ENCODE peak calls at places on chromosomes 5 and 9, in five cellular contexts. P is endothelial cell of umbilical vein, O is right lobe of liver, R is HCT116, M is ovary. N is an unnamed sample.

GRCh38 chr5:146079695-146080361 is 25.5 kb downstream of the PLAC8L1 start:
- DNase-seq in P (no peak), O (no peak), R (peak; percentile 12), M (no peak), N (no peak)

GRCh38 chr9:77556396-77556795 is 91.7 kb downstream of the GNA14 start:
- DNase-seq in P (no peak), O (no peak), R (no peak), M (no peak), N (no peak)

GRCh38 chr5:41214199-41214598 is 867 bp upstream of the C6 start:
- DNase-seq in P (no peak), O (no peak), R (no peak), M (no peak), N (no peak)

GRCh38 chr5:15425802-15426201 is 74.2 kb upstream of the FBXL7 start:
- DNase-seq in P (no peak), O (no peak), R (no peak), M (no peak), N (no peak)

GRCh38 chr9:136323420-136323819 is 3.9 kb upstream of the GPSM1 start:
- DNase-seq in P (no peak), O (no peak), R (no peak), M (no peak), N (no peak)

GRCh38 chr9:22379272-22379671 is 67.4 kb upstream of the DMRTA1 start:
- DNase-seq in P (no peak), O (no peak), R (no peak), M (no peak), N (no peak)

GRCh38 chr5:127011961-127012644 is 18.3 kb downstream of the MARCHF3 start:
- DNase-seq in P (peak; percentile 43), O (no peak), R (no peak), M (no peak), N (no peak)

GRCh38 chr5:179906795-179907569 is 715 bp downstream of the TBC1D9B start:
- DNase-seq in P (peak; percentile 26), O (peak; percentile 43), R (no peak), M (peak; percentile 56), N (no peak)

GRCh38 chr9:100426194-100426531 is 780 bp upstream of the MSANTD3 start:
- DNase-seq in P (no peak), O (no peak), R (no peak), M (no peak), N (no peak)

GRCh38 chr5:893711-894110 is 1.0 kb downstream of the TRIP13 start:
- DNase-seq in P (no peak), O (no peak), R (no peak), M (no peak), N (no peak)

GRCh38 chr9:105242557-105242956 is 1.9 kb upstream of the SLC44A1 start:
- DNase-seq in P (no peak), O (no peak), R (no peak), M (no peak), N (no peak)

GRCh38 chr9:95570646-95571045 is 53.9 kb upstream of the PTCH1 start:
- DNase-seq in P (peak; percentile 50), O (no peak), R (no peak), M (no peak), N (no peak)

GRCh38 chr9:122370869-122371467 is at the start of gene PTGS1:
- DNase-seq in P (peak; percentile 43), O (peak; percentile 48), R (no peak), M (peak; percentile 35), N (peak; percentile 54)

GRCh38 chr5:67065237-67065636 is 131.4 kb downstream of the CD180 start:
- DNase-seq in P (no peak), O (no peak), R (no peak), M (no peak), N (no peak)

GRCh38 chr5:152092580-152092979 is 167.9 kb upstream of the GLRA1 start:
- DNase-seq in P (no peak), O (no peak), R (no peak), M (no peak), N (no peak)

GRCh38 chr9:32978051-32978450 is 23.4 kb downstream of the APTX start:
- DNase-seq in P (no peak), O (no peak), R (no peak), M (no peak), N (no peak)

GRCh38 chr5:149429839-149430721 is 51.0 kb upstream of the IL17B start:
- DNase-seq in P (peak; percentile 38), O (peak; percentile 42), R (peak; percentile 66), M (peak; percentile 69), N (peak; percentile 72)

GRCh38 chr9:15157371-15157770 is 149.6 kb downstream of the TTC39B start:
- DNase-seq in P (no peak), O (no peak), R (no peak), M (no peak), N (no peak)

GRCh38 chr5:96509721-96510383 is 76.8 kb upstream of the PCSK1 start:
- DNase-seq in P (no peak), O (no peak), R (no peak), M (no peak), N (no peak)

GRCh38 chr5:130715541-130715940 is 449.5 kb downstream of the HINT1 start:
- DNase-seq in P (no peak), O (no peak), R (no peak), M (no peak), N (no peak)

GRCh38 chr9:76321185-76321828 is 72.9 kb downstream of the RFK start:
- DNase-seq in P (peak; percentile 87), O (no peak), R (no peak), M (no peak), N (no peak)

GRCh38 chr9:124216474-124217176 is 41.1 kb upstream of the NEK6 start:
- DNase-seq in P (no peak), O (no peak), R (no peak), M (no peak), N (peak; percentile 35)

GRCh38 chr5:150509992-150510391 is 2.1 kb downstream of the NDST1 start:
- DNase-seq in P (no peak), O (no peak), R (no peak), M (no peak), N (no peak)

GRCh38 chr5:150508828-150509227 is 897 bp downstream of the NDST1 start:
- DNase-seq in P (no peak), O (no peak), R (no peak), M (no peak), N (no peak)

GRCh38 chr5:150512368-150512747 is 4.4 kb downstream of the NDST1 start:
- DNase-seq in P (peak; percentile 61), O (peak; percentile 53), R (no peak), M (no peak), N (no peak)

GRCh38 chr5:150511641-150512367 is 3.9 kb downstream of the NDST1 start:
- DNase-seq in P (no peak), O (peak; percentile 54), R (no peak), M (peak; percentile 61), N (peak; percentile 60)

DNA sequence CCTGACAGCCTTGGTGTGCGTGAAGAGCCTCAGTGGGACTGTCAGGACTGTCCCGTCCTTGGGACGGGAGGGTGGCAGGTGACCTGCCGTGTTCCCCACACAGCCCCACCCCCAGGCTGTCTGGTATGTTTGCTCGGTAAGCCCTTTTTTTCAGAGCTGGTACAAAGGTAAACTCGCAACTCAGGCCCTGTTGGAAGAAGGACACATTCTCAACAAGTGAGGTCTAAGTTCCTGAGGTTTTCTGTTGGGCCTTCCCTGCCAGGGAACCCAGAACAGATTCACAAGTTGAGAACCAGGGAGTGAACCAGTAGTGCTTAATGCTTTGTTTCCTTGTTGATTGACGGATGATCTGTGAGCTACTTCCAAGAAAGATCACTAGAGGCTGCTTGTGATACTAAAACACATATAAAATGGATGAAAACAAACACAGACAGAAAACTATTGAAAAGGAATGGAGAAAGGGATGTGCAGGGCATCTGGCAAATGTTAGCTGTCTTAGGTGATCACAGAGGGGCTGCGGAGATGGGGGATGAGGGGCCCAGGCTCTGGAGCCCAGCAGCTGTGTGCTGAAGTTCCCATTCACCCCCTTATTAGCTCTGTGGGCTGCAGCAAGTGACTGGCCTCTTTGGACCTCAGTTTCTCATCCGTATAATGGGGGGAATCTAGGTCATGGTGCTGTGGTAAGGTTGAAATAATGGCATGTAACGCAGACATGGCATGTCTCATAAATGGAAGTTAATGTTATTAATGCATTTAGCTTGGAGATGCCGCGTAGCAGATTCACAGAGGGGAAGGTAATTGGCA is 2.7 kb downstream of the NDST1 start:
- DNase-seq in P (no peak), O (peak; percentile 84), R (no peak), M (no peak), N (no peak)
- TF ChIP-seq POLR2A in P (no peak), O (peak; percentile 38), R (no peak), M (no peak), N (no peak)

DNA sequence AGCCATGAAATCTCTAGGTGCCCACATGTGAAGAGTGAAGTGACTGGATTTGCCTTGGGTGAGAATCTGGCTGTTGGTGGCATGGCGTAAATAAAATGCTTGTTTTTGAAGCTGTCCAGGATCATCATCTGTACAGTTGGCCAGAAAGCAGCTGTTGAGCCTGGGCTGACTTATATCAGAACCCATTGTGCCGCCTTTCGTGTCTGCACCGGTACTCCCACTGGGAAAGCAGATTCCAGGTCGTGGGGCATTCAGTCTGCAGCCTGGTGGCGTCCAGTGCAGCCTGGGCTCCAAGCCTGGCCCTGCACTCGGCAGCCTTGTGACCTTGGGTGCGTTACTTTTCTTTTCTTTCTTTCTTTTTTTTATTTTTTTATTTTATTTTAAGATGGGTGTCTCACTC is 27.8 kb downstream of the PRRC2B start:
- DNase-seq in P (no peak), O (no peak), R (no peak), M (no peak), N (no peak)
- H3K4me1 ChIP-seq in P (peaks cover 52% of the 10 kb centered on the region), O (no peaks in the 10 kb centered on the region), R (peaks cover 31% of the 10 kb centered on the region), M (peaks cover 52% of the 10 kb centered on the region), N (peaks cover 56% of the 10 kb centered on the region)

DNA sequence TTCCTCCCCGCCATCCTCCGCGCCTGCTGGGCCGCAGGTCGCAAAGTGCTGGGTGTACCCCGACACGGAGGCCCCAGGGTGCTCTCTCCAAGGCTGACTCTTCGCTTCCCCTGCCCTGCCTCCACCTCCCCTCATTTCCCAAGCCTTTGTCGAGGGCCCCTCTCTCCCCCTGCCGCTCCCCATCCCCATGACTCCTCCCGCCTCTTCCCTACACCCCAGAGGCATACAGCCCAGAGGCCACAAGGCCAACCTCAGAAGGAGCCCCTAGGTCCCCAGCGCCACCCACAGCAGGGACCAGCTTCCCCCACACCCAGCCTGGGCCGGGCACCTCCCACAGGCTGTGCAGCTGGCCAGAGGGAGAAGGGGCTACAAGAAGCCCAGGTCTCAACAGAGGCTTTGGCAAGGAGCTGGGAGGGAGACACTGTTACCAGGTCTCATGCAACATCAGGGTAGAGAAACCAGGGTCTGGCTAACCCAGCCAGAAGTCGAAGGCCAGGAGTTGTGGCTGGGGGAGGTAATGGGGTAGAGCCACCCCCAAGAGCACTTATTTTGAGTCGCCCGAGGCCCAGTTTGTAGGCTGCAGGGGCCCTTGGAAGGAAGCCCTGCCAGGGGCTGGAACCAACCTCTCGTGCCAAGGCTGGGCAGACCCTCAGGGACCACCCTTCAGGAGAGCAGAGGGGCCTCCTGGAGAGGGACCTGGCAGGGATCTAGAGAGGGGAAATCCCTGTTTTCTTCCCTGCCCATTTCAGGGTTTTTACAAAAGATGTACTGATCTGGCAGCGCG is 24.5 kb upstream of the SARDH start:
- DNase-seq in P (no peak), O (peak; percentile 11), R (no peak), M (peak; percentile 12), N (no peak)
- TF ChIP-seq POLR2A in P (no peak), O (no peak), R (no peak), M (no peak), N (no peak)

GRCh38 chr5:124703995-124704394 is 42.4 kb downstream of the ZNF608 start:
- DNase-seq in P (no peak), O (no peak), R (no peak), M (no peak), N (no peak)

GRCh38 chr5:124705577-124705976 is 40.9 kb downstream of the ZNF608 start:
- DNase-seq in P (no peak), O (no peak), R (no peak), M (no peak), N (no peak)

GRCh38 chr5:124706041-124706440 is 40.4 kb downstream of the ZNF608 start:
- DNase-seq in P (no peak), O (no peak), R (no peak), M (no peak), N (no peak)

GRCh38 chr5:124706729-124707361 is 39.6 kb downstream of the ZNF608 start:
- DNase-seq in P (no peak), O (no peak), R (no peak), M (peak; percentile 30), N (no peak)

GRCh38 chr5:124704594-124705284 is 41.7 kb downstream of the ZNF608 start:
- DNase-seq in P (no peak), O (no peak), R (no peak), M (no peak), N (no peak)
- H3K4me1 ChIP-seq in P (no peaks in the 10 kb centered on the region), O (no peaks in the 10 kb centered on the region), R (no peaks in the 10 kb centered on the region), M (peaks cover 9% of the 10 kb centered on the region), N (peaks cover 61% of the 10 kb centered on the region)

N was measured in heart left ventricle.